ENCODE peak calls at places on chromosomes 5 and 9, in four cellular contexts. R is GM13976, S is PC-3, I is brain microvascular endothelial cell. U is an unnamed sample.

GRCh38 chr5:149667084-149667826 is 62.9 kb upstream of the PPARGC1B start:
- DNase-seq in R (peak; percentile 63), S (peak; percentile 79), I (peak; percentile 42), U (peak; percentile 54)

GRCh38 chr9:16680965-16681658 is 189.4 kb downstream of the BNC2 start:
- DNase-seq in R (no peak), S (no peak), I (no peak), U (no peak)

GRCh38 chr5:52150501-52150900 is 637.2 kb upstream of the ITGA1 start:
- DNase-seq in R (no peak), S (no peak), I (no peak), U (no peak)

GRCh38 chr9:80049096-80049495 is 477.3 kb downstream of the TLE4 start:
- DNase-seq in R (no peak), S (no peak), I (no peak), U (no peak)

GRCh38 chr5:60507687-60508086 is 192.3 kb downstream of the DEPDC1B start:
- DNase-seq in R (no peak), S (no peak), I (peak; percentile 77), U (no peak)

GRCh38 chr5:65919773-65920172 is 6.6 kb upstream of the ERBIN start:
- DNase-seq in R (no peak), S (peak; percentile 33), I (no peak), U (no peak)

GRCh38 chr5:36763454-36763853 is 113.1 kb upstream of the NIPBL start:
- DNase-seq in R (no peak), S (no peak), I (no peak), U (no peak)

GRCh38 chr9:22005700-22006605 is 3.2 kb downstream of the CDKN2B start:
- DNase-seq in R (no peak), S (no peak), I (no peak), U (no peak)

GRCh38 chr5:66742896-66743247 is 146.7 kb downstream of the MAST4 start:
- DNase-seq in R (no peak), S (no peak), I (no peak), U (no peak)

GRCh38 chr5:79236364-79236969 is 536 bp downstream of the JMY start:
- DNase-seq in R (peak; percentile 58), S (peak; percentile 20), I (no peak), U (peak; percentile 37)

GRCh38 chr5:17709011-17709710 is 74.9 kb downstream of the TAF11L14 start:
- DNase-seq in R (no peak), S (no peak), I (no peak), U (no peak)

GRCh38 chr9:124683043-124683442 is 88.1 kb downstream of the NR6A1 start:
- DNase-seq in R (no peak), S (no peak), I (no peak), U (no peak)

GRCh38 chr5:152097128-152097527 is 172.5 kb upstream of the GLRA1 start:
- DNase-seq in R (peak; percentile 20), S (no peak), I (no peak), U (no peak)

GRCh38 chr9:137870432-137870831 is 7.2 kb upstream of the CACNA1B start:
- DNase-seq in R (no peak), S (no peak), I (no peak), U (no peak)

GRCh38 chr9:92723299-92723625 is 41.4 kb downstream of the BICD2 start:
- DNase-seq in R (no peak), S (peak; percentile 41), I (no peak), U (no peak)

GRCh38 chr9:81979196-81979595 is 9.4 kb upstream of the SPATA31D1 start:
- DNase-seq in R (no peak), S (no peak), I (no peak), U (no peak)

GRCh38 chr5:122030251-122030650 is 47.8 kb downstream of the LOX start:
- DNase-seq in R (no peak), S (no peak), I (peak; percentile 3), U (no peak)
- TF ChIP-seq CTCF in R (no peak), S (no peak), I (peak; percentile 37), U (no peak)

GRCh38 chr9:1298027-1298426 is 247.9 kb downstream of the DMRT2 start:
- DNase-seq in R (no peak), S (no peak), I (no peak), U (no peak)
- TF ChIP-seq CTCF in R (no peak), S (no peak), I (no peak), U (no peak)

GRCh38 chr5:141916522-141916921 is 7.1 kb upstream of the DELE1 start:
- DNase-seq in R (no peak), S (no peak), I (no peak), U (no peak)

GRCh38 chr5:141914797-141915196 is 8.9 kb upstream of the DELE1 start:
- DNase-seq in R (no peak), S (no peak), I (no peak), U (no peak)

GRCh38 chr5:141917760-141918159 is 5.9 kb upstream of the DELE1 start:
- DNase-seq in R (no peak), S (no peak), I (no peak), U (no peak)

GRCh38 chr5:141914154-141914743 is 9.4 kb upstream of the DELE1 start:
- DNase-seq in R (peak; percentile 67), S (no peak), I (no peak), U (peak; percentile 36)

GRCh38 chr5:141915881-141916336 is 7.8 kb upstream of the DELE1 start:
- DNase-seq in R (no peak), S (peak; percentile 23), I (no peak), U (no peak)
- TF ChIP-seq CTCF in R (no peak), S (no peak), I (no peak), U (no peak)

GRCh38 chr9:15274425-15274824 is 32.6 kb downstream of the TTC39B start:
- DNase-seq in R (no peak), S (no peak), I (no peak), U (no peak)

GRCh38 chr9:15268796-15269195 is 38.2 kb downstream of the TTC39B start:
- DNase-seq in R (no peak), S (no peak), I (no peak), U (no peak)

GRCh38 chr9:15272377-15272928 is 34.6 kb downstream of the TTC39B start:
- DNase-seq in R (no peak), S (no peak), I (no peak), U (no peak)

GRCh38 chr9:15268317-15268716 is 38.7 kb downstream of the TTC39B start:
- DNase-seq in R (no peak), S (no peak), I (no peak), U (no peak)

DNA sequence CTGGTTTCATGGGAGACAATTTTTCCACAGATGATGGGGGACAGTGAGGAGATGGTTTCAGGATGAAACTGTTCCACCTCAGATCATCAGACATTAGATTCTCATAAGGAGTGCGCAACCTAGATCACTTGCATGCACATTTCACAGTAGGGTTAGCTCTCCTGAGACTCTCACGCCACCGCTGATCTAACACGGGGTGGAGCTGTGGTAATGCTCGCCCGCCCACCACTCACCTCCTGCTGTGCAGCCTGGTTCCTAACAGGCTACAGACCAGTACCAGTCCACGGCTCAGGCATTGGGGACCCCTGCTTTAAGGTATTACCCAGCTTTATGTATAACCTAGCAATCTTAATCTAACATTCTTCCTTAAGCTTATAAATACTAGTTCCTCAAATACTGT is 35.6 kb downstream of the TTC39B start:
- DNase-seq in R (no peak), S (no peak), I (no peak), U (peak; percentile 62)
- TF ChIP-seq CTCF in R (no peak), S (no peak), I (no peak), U (no peak)

GRCh38 chr5:124302504-124302903 is 443.9 kb downstream of the ZNF608 start:
- DNase-seq in R (no peak), S (peak; percentile 6), I (no peak), U (no peak)

GRCh38 chr5:124301222-124301621 is 445.2 kb downstream of the ZNF608 start:
- DNase-seq in R (no peak), S (no peak), I (no peak), U (no peak)

GRCh38 chr5:124301850-124302249 is 444.6 kb downstream of the ZNF608 start:
- DNase-seq in R (no peak), S (no peak), I (peak; percentile 15), U (no peak)

GRCh38 chr5:124297826-124298225 is 448.6 kb downstream of the ZNF608 start:
- DNase-seq in R (no peak), S (no peak), I (no peak), U (no peak)
- TF ChIP-seq CTCF in R (no peak), S (no peak), I (no peak), U (no peak)

GRCh38 chr5:125424374-125424773 is 677.9 kb upstream of the ZNF608 start:
- DNase-seq in R (no peak), S (no peak), I (no peak), U (no peak)

GRCh38 chr5:125422342-125422741 is 675.9 kb upstream of the ZNF608 start:
- DNase-seq in R (no peak), S (no peak), I (no peak), U (no peak)

DNA sequence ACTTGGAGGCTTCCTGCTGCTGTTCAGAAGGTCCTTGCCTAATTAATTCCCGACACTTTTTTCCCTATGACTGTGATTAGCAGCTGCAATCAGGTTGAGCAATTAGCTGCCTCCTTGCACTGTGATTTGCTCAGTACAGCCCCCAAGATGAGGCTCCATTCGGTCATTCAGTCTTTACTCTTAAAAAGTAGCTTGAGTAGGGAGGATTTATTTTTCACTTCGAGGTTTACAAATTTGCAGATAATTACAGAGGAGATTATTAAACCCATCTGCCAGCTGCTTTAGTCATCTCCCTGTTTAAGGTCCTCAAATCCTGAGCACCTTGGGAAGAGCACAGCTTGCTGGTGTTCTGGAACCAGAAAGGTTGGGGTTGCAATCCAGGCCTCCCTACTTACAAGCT is 678.4 kb upstream of the ZNF608 start:
- DNase-seq in R (no peak), S (no peak), I (no peak), U (no peak)
- TF ChIP-seq CTCF in R (no peak), S (no peak), I (no peak), U (no peak)

GRCh38 chr9:98488578-98489312 is 220.0 kb downstream of the GABBR2 start:
- DNase-seq in R (no peak), S (peak; percentile 56), I (peak; percentile 90), U (no peak)
- TF ChIP-seq CTCF in R (no peak), S (peak; percentile 33), I (no peak), U (no peak)